ENCODE peak calls at places on chromosome X, in seven cellular contexts. E is colonic mucosa, S is K562, Z is HepG2, U is IMR-90, O is GM23248, N is mammary epithelial cell. W is an unnamed sample.

GRCh38 chrX:23662853-23663252 is 4.4 kb upstream of the PRDX4 start:
- DNase-seq in E (no peak), S (no peak), Z (no peak), U (peak; percentile 86), O (peak; percentile 82), N (peak; percentile 13), W (no peak)

GRCh38 chrX:10634681-10635161 is 14.3 kb upstream of the MID1 start:
- DNase-seq in E (no peak), S (no peak), Z (no peak), U (peak; percentile 94), O (peak; percentile 90), N (peak; percentile 95), W (peak; percentile 35)

GRCh38 chrX:102746134-102746584 is 25.6 kb downstream of the GPRASP3 start:
- DNase-seq in E (peak; percentile 33), S (no peak), Z (no peak), U (no peak), O (peak; percentile 67), N (no peak), W (peak; percentile 36)

GRCh38 chrX:12814434-12814833 is 23.2 kb downstream of the PRPS2 start:
- DNase-seq in E (peak; percentile 32), S (peak; percentile 13), Z (peak; percentile 29), U (peak; percentile 62), O (peak; percentile 56), N (peak; percentile 40), W (peak; percentile 65)

GRCh38 chrX:41558531-41558930 is 111.4 kb downstream of the NYX start:
- DNase-seq in E (no peak), S (peak; percentile 14), Z (no peak), U (peak; percentile 47), O (peak; percentile 55), N (no peak), W (no peak)

GRCh38 chrX:73683236-73683859 is 120.4 kb downstream of the CHIC1 start:
- DNase-seq in E (no peak), S (no peak), Z (no peak), U (no peak), O (peak; percentile 75), N (no peak), W (no peak)

GRCh38 chrX:52574416-52575275 is 57.8 kb upstream of the XAGE1B start:
- DNase-seq in E (peak; percentile 41), S (peak; percentile 31), Z (peak; percentile 39), U (peak; percentile 61), O (peak; percentile 67), N (peak; percentile 46), W (peak; percentile 61)

GRCh38 chrX:148134578-148134977 is 153.4 kb downstream of the FMR1NB start:
- DNase-seq in E (no peak), S (no peak), Z (no peak), U (no peak), O (no peak), N (no peak), W (no peak)

GRCh38 chrX:104254442-104255115 is at the start of gene ESX1:
- DNase-seq in E (no peak), S (no peak), Z (no peak), U (no peak), O (peak; percentile 19), N (peak; percentile 30), W (no peak)

GRCh38 chrX:44343412-44343942 is at the start of gene EFHC2:
- DNase-seq in E (no peak), S (peak; percentile 73), Z (no peak), U (no peak), O (peak; percentile 68), N (no peak), W (peak; percentile 44)

GRCh38 chrX:107823042-107823441 is 2.6 kb upstream of the MID2 start:
- DNase-seq in E (no peak), S (no peak), Z (no peak), U (no peak), O (no peak), N (no peak), W (no peak)

GRCh38 chrX:42778096-42778495 is at the start of gene PPP1R2C:
- DNase-seq in E (no peak), S (no peak), Z (no peak), U (no peak), O (no peak), N (no peak), W (no peak)

GRCh38 chrX:42751573-42751972 is 26.4 kb downstream of the PPP1R2C start:
- DNase-seq in E (no peak), S (no peak), Z (no peak), U (peak; percentile 15), O (peak; percentile 45), N (peak; percentile 45), W (no peak)

GRCh38 chrX:55127692-55128091 is 38.9 kb downstream of the PAGE2 start:
- DNase-seq in E (no peak), S (no peak), Z (no peak), U (no peak), O (peak; percentile 30), N (peak; percentile 37), W (no peak)

GRCh38 chrX:19849433-19850190 is 37.8 kb downstream of the SH3KBP1 start:
- DNase-seq in E (no peak), S (no peak), Z (no peak), U (peak; percentile 8), O (no peak), N (no peak), W (no peak)
- H3K4me1 ChIP-seq in E (no peaks in the 10 kb centered on the region), S (no peaks in the 10 kb centered on the region), Z (peaks cover 26% of the 10 kb centered on the region), U (peaks cover 5% of the 10 kb centered on the region), O (peaks cover 21% of the 10 kb centered on the region), N (peaks cover 3% of the 10 kb centered on the region), W (no peaks in the 10 kb centered on the region)

DNA sequence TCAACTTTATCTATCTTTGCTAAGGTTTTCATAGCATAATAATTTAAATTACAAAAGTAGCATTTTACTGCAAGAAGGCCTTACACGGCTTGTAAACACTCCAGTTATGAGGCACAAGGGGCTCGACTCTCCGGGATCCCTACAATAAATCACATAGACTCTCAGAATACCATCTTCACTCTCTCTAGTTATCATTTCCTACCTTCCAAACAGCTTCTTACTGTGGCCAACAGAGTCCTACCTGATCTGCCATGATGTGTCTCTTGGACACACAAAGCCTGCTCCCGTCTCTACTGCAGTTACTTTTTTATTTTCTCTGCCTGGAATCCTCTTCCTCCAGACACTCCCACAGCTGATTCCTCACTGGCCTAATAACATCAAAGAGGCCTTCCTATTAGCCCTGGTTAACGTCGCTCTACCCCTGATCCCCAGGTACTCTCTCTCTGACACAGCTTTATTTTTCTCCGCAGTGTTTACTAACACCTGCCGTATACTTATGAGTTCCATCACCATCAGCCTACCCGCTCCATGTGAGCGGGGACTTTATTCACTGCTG is 559.6 kb upstream of the DIPK2B start:
- DNase-seq in E (no peak), S (no peak), Z (no peak), U (no peak), O (no peak), N (no peak), W (no peak)
- H3K9ac ChIP-seq in E (no peak overlapping the region), S (no peak overlapping the region), Z (no peak overlapping the region), U (peak overlapping the region; percentile 40), O (peak overlapping the region; percentile 100), N (peak overlapping the region; percentile 21), W (no peak overlapping the region)

DNA sequence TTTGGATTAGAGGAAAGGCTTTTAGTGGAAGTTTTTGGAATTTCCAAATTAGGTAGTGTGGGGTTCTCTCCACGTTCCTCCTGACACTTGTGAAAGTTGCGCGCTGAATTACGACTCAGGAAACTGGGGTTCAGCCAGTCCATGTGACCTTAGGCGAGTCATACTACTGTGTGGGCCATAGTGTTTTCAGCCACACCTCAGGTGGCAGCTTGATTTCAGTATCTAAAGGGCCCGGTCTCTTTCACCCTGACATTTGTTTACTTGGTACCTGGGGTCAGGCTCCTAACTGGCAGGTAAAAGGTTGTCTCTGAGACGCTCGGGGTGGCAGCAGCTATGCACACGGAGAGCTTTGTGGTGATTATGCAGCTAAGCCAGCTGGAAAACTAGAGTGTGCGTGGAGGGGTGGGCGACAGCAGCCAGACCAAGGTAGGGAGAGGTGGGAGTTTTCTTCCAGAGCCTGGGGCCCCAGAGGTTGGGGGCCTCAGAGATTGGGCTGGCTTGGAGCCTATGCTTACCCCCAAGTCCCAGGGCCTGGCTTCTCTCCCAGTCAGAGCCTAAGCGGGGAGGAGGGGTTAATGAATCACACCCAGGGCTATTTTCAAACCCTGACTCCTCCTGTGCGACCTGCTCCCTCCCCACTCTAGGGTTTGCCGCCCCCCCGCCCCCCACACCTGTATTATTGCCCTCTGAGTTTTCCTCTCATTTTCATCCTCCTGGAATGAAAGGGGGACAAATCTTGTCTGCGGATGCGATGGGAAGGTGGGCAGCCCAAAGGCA is 47.2 kb downstream of the STARD8 start:
- DNase-seq in E (no peak), S (peak; percentile 35), Z (no peak), U (no peak), O (peak; percentile 45), N (no peak), W (no peak)
- H3K4me1 ChIP-seq in E (no peaks in the 10 kb centered on the region), S (peaks cover 20% of the 10 kb centered on the region), Z (peaks cover 53% of the 10 kb centered on the region), U (no peaks in the 10 kb centered on the region), O (peaks cover 14% of the 10 kb centered on the region), N (peaks cover 9% of the 10 kb centered on the region), W (peaks cover 2% of the 10 kb centered on the region)

GRCh38 chrX:45711231-45711630 is 510.6 kb upstream of the DIPK2B start:
- DNase-seq in E (no peak), S (no peak), Z (no peak), U (peak; percentile 28), O (peak; percentile 41), N (peak; percentile 45), W (no peak)
- H3K9ac ChIP-seq in E (no peak overlapping the region), S (no peak overlapping the region), Z (no peak overlapping the region), U (peak overlapping the region; percentile 83), O (peak overlapping the region; percentile 59), N (peak overlapping the region; percentile 63), W (no peak overlapping the region)

GRCh38 chrX:2705461-2705860 is 14.4 kb downstream of the CD99 start:
- DNase-seq in E (no peak), S (no peak), Z (no peak), U (no peak), O (peak; percentile 37), N (no peak), W (no peak)
- H3K4me1 ChIP-seq in E (peaks cover 8% of the 10 kb centered on the region), S (no peaks in the 10 kb centered on the region), Z (peaks cover 31% of the 10 kb centered on the region), U (peaks cover 23% of the 10 kb centered on the region), O (peaks cover 62% of the 10 kb centered on the region), N (peaks cover 35% of the 10 kb centered on the region), W (peaks cover 10% of the 10 kb centered on the region)

DNA sequence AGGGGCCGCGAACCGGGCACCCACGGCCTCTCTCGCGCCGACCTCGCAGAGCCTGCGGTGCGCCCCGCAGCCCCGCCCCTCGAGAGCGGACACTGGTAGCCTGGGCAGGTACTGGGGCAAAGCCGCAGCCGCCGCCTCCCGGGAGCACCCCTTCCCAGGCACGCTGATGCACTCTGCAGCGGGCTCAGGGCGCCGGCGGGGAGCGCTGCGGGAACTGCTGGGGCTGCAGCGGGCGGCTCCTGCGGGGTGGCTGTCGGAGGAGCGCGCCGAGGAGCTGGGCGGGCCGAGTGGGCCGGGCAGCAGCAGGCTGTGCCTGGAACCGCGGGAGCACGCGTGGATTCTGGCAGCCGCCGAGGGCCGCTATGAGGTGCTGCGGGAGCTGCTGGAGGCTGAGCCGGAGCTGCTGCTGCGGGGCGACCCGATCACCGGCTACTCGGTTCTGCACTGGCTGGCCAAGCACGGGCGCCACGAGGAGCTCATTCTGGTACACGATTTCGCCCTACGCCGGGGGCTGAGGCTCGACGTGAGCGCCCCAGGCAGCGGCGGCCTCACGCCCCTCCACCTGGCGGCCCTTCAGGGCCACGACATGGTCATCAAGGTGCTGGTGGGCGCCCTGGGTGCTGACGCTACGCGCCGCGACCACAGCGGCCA is 419 bp downstream of the SOWAHD start:
- DNase-seq in E (no peak), S (peak; percentile 21), Z (no peak), U (no peak), O (peak; percentile 38), N (peak; percentile 37), W (peak; percentile 22)
- H3K9ac ChIP-seq in E (peak overlapping the region; percentile 63), S (peak overlapping the region; percentile 86), Z (peak overlapping the region; percentile 52), U (peak overlapping the region; percentile 6), O (peak overlapping the region; percentile 31), N (no peak overlapping the region), W (peak overlapping the region; percentile 53)

DNA sequence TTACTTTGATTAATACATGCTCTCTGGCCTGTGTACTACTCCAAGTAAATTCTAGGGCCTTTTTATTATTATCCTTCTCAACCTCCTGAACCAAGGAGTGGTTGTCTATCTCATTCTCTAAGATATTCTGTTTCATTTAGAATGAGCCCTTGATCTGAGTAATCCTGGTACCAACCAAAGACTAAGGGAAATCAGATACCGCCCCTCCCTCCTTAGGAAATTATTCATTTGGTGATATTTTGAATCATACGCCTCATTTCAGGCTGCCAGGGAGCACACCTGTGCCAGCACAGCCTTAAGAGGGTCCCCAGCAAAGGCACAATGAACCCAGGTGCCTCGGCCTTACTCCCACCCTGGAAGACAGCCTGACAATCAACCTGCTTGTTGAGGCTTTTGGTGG is 73.2 kb upstream of the STARD8 start:
- DNase-seq in E (no peak), S (no peak), Z (no peak), U (no peak), O (no peak), N (no peak), W (no peak)
- H3K4me1 ChIP-seq in E (no peaks in the 10 kb centered on the region), S (peaks cover 3% of the 10 kb centered on the region), Z (no peaks in the 10 kb centered on the region), U (no peaks in the 10 kb centered on the region), O (peaks cover 4% of the 10 kb centered on the region), N (peaks cover 16% of the 10 kb centered on the region), W (no peaks in the 10 kb centered on the region)